ENCODE peak calls at places on chromosome 1, in six cellular contexts. A is adrenal gland, O is T-helper 9 cell, I is neural progenitor cell, C is LNCaP clone FGC, F is GM03348. D is an unnamed sample.

GRCh38 chr1:11948822-11949458 is 14.4 kb downstream of the PLOD1 start:
- DNase-seq in A (no peak), O (no peak), I (no peak), C (no peak), F (no peak), D (peak)

GRCh38 chr1:55277377-55278130 is 62.4 kb upstream of the USP24 start:
- DNase-seq in A (peak), O (peak), I (peak), C (peak), F (peak), D (peak)

GRCh38 chr1:90135306-90135705 is 140.4 kb downstream of the ZNF326 start:
- DNase-seq in A (no peak), O (no peak), I (no peak), C (no peak), F (no peak), D (no peak)

GRCh38 chr1:29550119-29550841 is 314.0 kb downstream of the PTPRU start:
- DNase-seq in A (no peak), O (no peak), I (no peak), C (no peak), F (no peak), D (no peak)

GRCh38 chr1:110060034-110060661 is 10.3 kb downstream of the ALX3 start:
- DNase-seq in A (peak), O (peak), I (peak), C (no peak), F (peak), D (no peak)

GRCh38 chr1:3360158-3360440 is 94.4 kb upstream of the ARHGEF16 start:
- DNase-seq in A (no peak), O (no peak), I (no peak), C (no peak), F (no peak), D (no peak)

GRCh38 chr1:245234217-245235120 is 79.7 kb downstream of the KIF26B start:
- DNase-seq in A (no peak), O (no peak), I (peak), C (no peak), F (no peak), D (no peak)

GRCh38 chr1:52139817-52140540 is 1.9 kb upstream of the ZFYVE9 start:
- DNase-seq in A (no peak), O (no peak), I (no peak), C (no peak), F (peak), D (peak)

D was measured in hepatic stellate cell.